ENCODE peak calls at places on chromosomes 12 and 14, in five cellular contexts. T is astrocyte, C is upper lobe of left lung, J is adrenal gland, O is GM23338. P is an unnamed sample.
A peak's percentile ranks its signal among the peaks of the same experiment; 100 is the strongest.

GRCh38 chr12:45732936-45733335 is 3.4 kb downstream of the ARID2 start:
- DNase-seq in C (no peak), O (no peak), T (no peak), J (no peak), P (no peak)

GRCh38 chr12:6887460-6887859 is 14.4 kb upstream of the SPSB2 start:
- DNase-seq in T (no peak), J (no peak), C (peak; percentile 84), O (no peak), P (no peak)

GRCh38 chr14:105974902-105975301 is 448.5 kb downstream of the TMEM121 start:
- DNase-seq in T (no peak), O (peak; percentile 1), J (no peak), C (no peak), P (no peak)

GRCh38 chr12:116087962-116088361 is 189.5 kb downstream of the MED13L start:
- DNase-seq in O (no peak), T (no peak), J (no peak), C (no peak), P (no peak)

GRCh38 chr14:75205586-75205985 is 29.2 kb upstream of the TMED10 start:
- DNase-seq in J (no peak), T (peak; percentile 47), O (no peak), C (peak; percentile 34), P (peak; percentile 48)

GRCh38 chr12:5742264-5742663 is 202.8 kb downstream of the ANO2 start:
- DNase-seq in J (no peak), O (no peak), C (no peak), T (no peak), P (no peak)

GRCh38 chr12:132084681-132085635 is 59.2 kb downstream of the DDX51 start:
- DNase-seq in J (peak; percentile 76), C (peak; percentile 82), O (peak; percentile 84), T (peak; percentile 28), P (peak; percentile 59)

GRCh38 chr12:55684761-55685370 is 22.8 kb downstream of the ITGA7 start:
- DNase-seq in T (no peak), C (no peak), J (no peak), O (no peak), P (no peak)

GRCh38 chr12:108054496-108054895 is 74.6 kb upstream of the WSCD2 start:
- DNase-seq in O (no peak), J (no peak), C (no peak), T (no peak), P (no peak)

GRCh38 chr12:91098942-91099341 is 12.4 kb downstream of the LUM start:
- DNase-seq in O (no peak), C (no peak), T (peak; percentile 95), J (no peak), P (peak; percentile 94)

GRCh38 chr14:68084256-68084655 is 264.7 kb downstream of the RAD51B start:
- DNase-seq in T (no peak), C (no peak), J (no peak), O (no peak), P (no peak)

GRCh38 chr14:102479777-102480176 is 29.8 kb downstream of the ANKRD9 start:
- DNase-seq in C (peak; percentile 61), O (no peak), J (peak; percentile 69), T (no peak), P (no peak)

GRCh38 chr12:132488127-132489077 is 1.5 kb upstream of the FBRSL1 start:
- DNase-seq in O (no peak), J (no peak), T (no peak), C (peak; percentile 55), P (no peak)

GRCh38 chr14:101587403-101587998 is 26.2 kb downstream of the DIO3 start:
- DNase-seq in T (no peak), J (no peak), O (no peak), C (no peak), P (no peak)

GRCh38 chr14:34374998-34375740 is 86.9 kb downstream of the SPTSSA start:
- DNase-seq in J (no peak), C (peak; percentile 43), T (peak; percentile 39), O (no peak), P (no peak)

GRCh38 chr14:57486767-57487379 is 6.8 kb downstream of the CCDC198 start:
- DNase-seq in O (peak; percentile 76), C (no peak), J (no peak), T (peak; percentile 41), P (peak; percentile 56)

GRCh38 chr12:55659486-55660385 is 23.0 kb downstream of the OR10P1 start:
- DNase-seq in T (peak; percentile 45), O (peak; percentile 48), J (peak; percentile 91), C (no peak), P (peak; percentile 5)

GRCh38 chr14:60643443-60644402 is 5.6 kb downstream of the SIX1 start:
- DNase-seq in O (peak; percentile 75), J (no peak), T (no peak), C (no peak), P (peak; percentile 68)

GRCh38 chr14:68145036-68145435 is 325.5 kb downstream of the RAD51B start:
- DNase-seq in C (no peak), O (no peak), J (no peak), T (no peak), P (no peak)

GRCh38 chr12:104357431-104357952 is 54.0 kb downstream of the EID3 start:
- DNase-seq in C (no peak), T (peak; percentile 36), J (no peak), O (no peak), P (peak; percentile 64)

GRCh38 chr12:45298721-45299120 is 82.8 kb downstream of the ANO6 start:
- DNase-seq in O (no peak), C (no peak), T (peak; percentile 14), J (no peak), P (no peak)

GRCh38 chr12:96211989-96212388 is 17.8 kb downstream of the ELK3 start:
- DNase-seq in C (no peak), O (no peak), J (no peak), T (no peak), P (no peak)
- H3K4me3 ChIP-seq in C (no peak overlapping the region), O (no peak overlapping the region), J (no peak overlapping the region), T (no peak overlapping the region), P (no peak overlapping the region)

GRCh38 chr12:26203167-26203566 is 7.8 kb downstream of the SSPN start:
- DNase-seq in T (no peak), J (no peak), C (no peak), O (no peak), P (no peak)

GRCh38 chr12:26205946-26206345 is 10.6 kb downstream of the SSPN start:
- DNase-seq in T (no peak), C (no peak), O (no peak), J (no peak), P (no peak)

GRCh38 chr12:26204612-26205289 is 9.4 kb downstream of the SSPN start:
- DNase-seq in O (no peak), T (no peak), C (no peak), J (no peak), P (peak; percentile 26)

GRCh38 chr12:26205298-26205697 is 9.9 kb downstream of the SSPN start:
- DNase-seq in O (no peak), J (no peak), C (no peak), T (no peak), P (no peak)
- TF ChIP-seq CTCF in O (no peak), J (no peak), C (no peak), T (no peak), P (no peak)

DNA sequence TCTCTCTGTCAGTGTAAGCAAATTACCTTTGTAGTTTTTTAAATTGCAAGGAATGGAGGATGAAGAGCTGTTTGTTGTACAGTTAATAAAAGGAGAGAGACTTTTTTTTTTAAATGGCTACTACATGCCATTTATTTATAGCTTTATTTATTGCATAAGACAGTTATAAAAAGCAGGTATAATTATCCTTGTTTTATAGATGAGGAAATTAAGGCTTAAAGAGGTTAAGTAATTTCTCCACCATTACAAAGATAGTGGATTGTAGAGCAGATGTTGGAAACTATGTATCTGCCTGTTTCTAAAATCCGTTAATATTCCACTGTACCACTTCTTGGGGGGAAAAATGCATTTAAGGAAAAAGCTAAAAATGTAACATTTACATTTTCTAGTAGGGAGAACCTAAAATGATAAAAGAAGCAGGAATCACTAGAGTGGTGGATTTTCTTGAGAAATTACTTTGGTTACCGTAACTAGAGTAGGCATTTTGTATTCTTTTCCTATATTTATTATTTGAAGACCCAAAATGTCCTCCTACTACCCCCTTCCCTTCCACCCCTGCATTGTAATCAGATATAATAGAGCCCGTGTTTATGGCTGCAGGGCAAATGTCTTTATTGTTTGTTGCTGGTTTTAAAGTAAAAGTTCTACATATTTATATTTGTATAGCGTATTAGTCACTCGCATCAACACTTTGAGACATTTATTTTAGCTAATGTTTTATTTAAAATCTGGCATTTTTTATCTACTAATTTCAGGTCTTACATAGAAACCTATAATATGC is 2.3 kb downstream of the SNAPC1 start:
- DNase-seq in C (no peak), J (no peak), T (no peak), O (no peak), P (no peak)
- H3K4me3 ChIP-seq in C (no peak overlapping the region), J (no peak overlapping the region), T (no peak overlapping the region), O (peak overlapping the region; percentile 79), P (peak overlapping the region; percentile 24)

GRCh38 chr12:92244036-92244435 is 98.4 kb upstream of the BTG1 start:
- DNase-seq in O (peak; percentile 2), J (peak; percentile 37), T (no peak), C (no peak), P (peak; percentile 63)
- TF ChIP-seq CTCF in O (peak; percentile 13), J (no peak), T (no peak), C (no peak), P (peak; percentile 13)

DNA sequence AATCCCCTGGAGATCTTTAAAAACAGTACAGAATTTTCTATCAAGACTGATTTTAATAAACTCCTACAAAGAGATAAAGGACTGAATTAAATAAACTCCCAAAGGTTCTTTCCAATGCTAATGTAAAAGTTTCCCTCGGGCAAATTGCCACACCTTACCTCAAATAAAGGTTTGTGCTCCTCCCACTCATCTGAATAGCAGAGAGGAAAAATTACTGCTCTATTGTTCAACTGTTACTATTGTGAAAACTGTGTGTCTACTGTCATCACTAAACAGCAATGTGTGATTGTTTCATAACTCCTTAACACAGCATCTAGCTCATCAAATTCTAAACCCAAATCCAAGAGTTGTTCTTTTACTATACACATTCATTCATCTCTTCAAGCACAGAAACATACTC is 3.2 kb downstream of the SPTLC2 start:
- DNase-seq in T (peak; percentile 27), C (no peak), O (no peak), J (no peak), P (peak; percentile 40)
- H3K4me3 ChIP-seq in T (peak overlapping the region; percentile 11), C (no peak overlapping the region), O (no peak overlapping the region), J (no peak overlapping the region), P (no peak overlapping the region)

DNA sequence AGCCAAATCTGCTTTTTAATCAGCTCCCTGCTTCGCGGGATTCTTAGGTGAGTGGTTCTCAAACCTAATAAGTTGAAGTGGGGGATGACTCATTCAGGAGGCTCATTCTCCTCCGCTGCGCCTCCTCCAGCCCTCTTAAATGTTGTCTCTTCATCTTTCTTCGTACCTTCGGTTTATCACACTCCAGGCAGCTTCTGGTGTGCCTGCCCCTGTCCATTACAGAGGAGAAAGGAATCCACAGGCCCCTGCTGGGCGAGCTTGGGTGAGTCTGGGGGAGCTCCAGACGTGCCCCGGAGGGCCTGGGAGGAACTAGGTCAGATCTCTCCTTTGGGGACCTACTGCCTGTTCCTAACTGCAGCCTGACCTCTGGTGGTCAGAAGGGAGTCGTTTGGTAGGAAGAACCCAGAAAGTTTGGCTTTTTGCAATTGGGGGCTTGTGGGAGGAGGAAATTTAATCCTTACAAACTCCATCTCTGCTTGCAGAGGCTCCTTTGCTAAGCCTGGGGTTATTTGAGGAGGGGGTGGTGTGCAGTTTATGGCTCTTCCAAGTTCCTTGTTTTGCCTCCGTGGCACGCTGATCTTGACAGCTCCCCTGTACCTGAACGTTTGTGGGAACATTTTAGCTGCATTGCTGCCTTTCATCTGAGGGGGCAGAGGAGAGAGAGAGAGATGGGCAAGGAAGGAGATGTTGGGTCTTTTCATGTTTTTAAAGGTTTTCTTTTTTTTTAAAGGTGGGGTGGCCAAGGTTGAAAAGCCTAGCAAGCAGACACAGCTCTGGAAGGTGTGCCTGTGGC is 84.1 kb upstream of the GNG2 start:
- DNase-seq in J (peak; percentile 59), C (no peak), O (peak; percentile 89), T (peak; percentile 62), P (peak; percentile 76)
- TF ChIP-seq CTCF in J (peak; percentile 80), C (peak; percentile 12), O (peak; percentile 90), T (peak; percentile 55), P (peak; percentile 90)

GRCh38 chr12:112420740-112421139 is 2.0 kb downstream of the PTPN11 start:
- DNase-seq in T (no peak), J (no peak), C (no peak), O (no peak), P (no peak)
- H3K4me3 ChIP-seq in T (no peak overlapping the region), J (no peak overlapping the region), C (no peak overlapping the region), O (no peak overlapping the region), P (no peak overlapping the region)